ENCODE peak calls at places on chromosomes 1 and 21, in four cellular contexts. One of them, this sample, is unnamed. For H3K4me1, the result is how much of the 10 kb centered on the place peaks cover.

GRCh38 chr1:36322786-36323635 is 434 bp downstream of the EVA1B start:
- DNase-seq in neural progenitor cell: peak
- DNase-seq in CD4-positive, CD25-positive, alpha-beta regulatory T cell: peak
- DNase-seq in aorta: peak
- DNase-seq in this sample: peak

GRCh38 chr1:1315435-1315901 is 7.1 kb downstream of the PUSL1 start:
- DNase-seq in aorta: no peak
- DNase-seq in CD4-positive, CD25-positive, alpha-beta regulatory T cell: no peak
- DNase-seq in neural progenitor cell: peak
- DNase-seq in this sample: no peak

GRCh38 chr21:25561668-25562641 is 45.3 kb downstream of the MRPL39 start:
- DNase-seq in CD4-positive, CD25-positive, alpha-beta regulatory T cell: peak
- DNase-seq in neural progenitor cell: peak
- DNase-seq in aorta: peak
- DNase-seq in this sample: peak

GRCh38 chr1:238951809-238952208 is 434.6 kb upstream of the CHRM3 start:
- DNase-seq in aorta: no peak
- DNase-seq in neural progenitor cell: peak
- DNase-seq in CD4-positive, CD25-positive, alpha-beta regulatory T cell: no peak
- DNase-seq in this sample: no peak

GRCh38 chr21:37207441-37208009 is 59.6 kb downstream of the VPS26C start:
- DNase-seq in CD4-positive, CD25-positive, alpha-beta regulatory T cell: no peak
- DNase-seq in aorta: peak
- DNase-seq in neural progenitor cell: no peak
- DNase-seq in this sample: no peak

GRCh38 chr1:238895911-238896310 is 490.5 kb upstream of the CHRM3 start:
- DNase-seq in CD4-positive, CD25-positive, alpha-beta regulatory T cell: no peak
- DNase-seq in aorta: no peak
- DNase-seq in neural progenitor cell: no peak
- DNase-seq in this sample: no peak

GRCh38 chr1:236140705-236141446 is 1.5 kb upstream of the GPR137B start:
- DNase-seq in CD4-positive, CD25-positive, alpha-beta regulatory T cell: no peak
- DNase-seq in neural progenitor cell: no peak
- DNase-seq in aorta: no peak
- DNase-seq in this sample: no peak

GRCh38 chr21:42629856-42630410 is 23.5 kb upstream of the PDE9A start:
- DNase-seq in CD4-positive, CD25-positive, alpha-beta regulatory T cell: no peak
- DNase-seq in aorta: peak
- DNase-seq in neural progenitor cell: no peak
- DNase-seq in this sample: no peak

GRCh38 chr1:209549384-209550001 is 34.0 kb upstream of the CAMK1G start:
- DNase-seq in CD4-positive, CD25-positive, alpha-beta regulatory T cell: no peak
- DNase-seq in aorta: no peak
- DNase-seq in neural progenitor cell: peak
- DNase-seq in this sample: no peak

GRCh38 chr1:206572835-206573771 is 39.2 kb downstream of the EIF2D start:
- DNase-seq in aorta: no peak
- DNase-seq in CD4-positive, CD25-positive, alpha-beta regulatory T cell: no peak
- DNase-seq in neural progenitor cell: no peak
- DNase-seq in this sample: no peak

GRCh38 chr1:209095627-209096595 is 487.6 kb upstream of the CAMK1G start:
- DNase-seq in aorta: no peak
- DNase-seq in CD4-positive, CD25-positive, alpha-beta regulatory T cell: no peak
- DNase-seq in neural progenitor cell: no peak
- DNase-seq in this sample: no peak

GRCh38 chr21:46178961-46179360 is 5.3 kb downstream of the SPATC1L start:
- DNase-seq in aorta: no peak
- DNase-seq in CD4-positive, CD25-positive, alpha-beta regulatory T cell: no peak
- DNase-seq in neural progenitor cell: no peak
- DNase-seq in this sample: no peak

GRCh38 chr1:30324251-30325084 is 398.9 kb downstream of the MATN1 start:
- DNase-seq in aorta: peak
- DNase-seq in neural progenitor cell: no peak
- DNase-seq in CD4-positive, CD25-positive, alpha-beta regulatory T cell: no peak
- DNase-seq in this sample: no peak

GRCh38 chr21:16514316-16514715 is 784.5 kb downstream of the USP25 start:
- DNase-seq in neural progenitor cell: no peak
- DNase-seq in CD4-positive, CD25-positive, alpha-beta regulatory T cell: no peak
- DNase-seq in aorta: no peak
- DNase-seq in this sample: no peak

GRCh38 chr1:225509376-225509707 is 81.5 kb upstream of the LBR start:
- DNase-seq in CD4-positive, CD25-positive, alpha-beta regulatory T cell: no peak
- DNase-seq in aorta: no peak
- DNase-seq in neural progenitor cell: peak
- DNase-seq in this sample: no peak

GRCh38 chr1:156486421-156487344 is 13.9 kb downstream of the MEF2D start:
- DNase-seq in neural progenitor cell: peak
- DNase-seq in aorta: no peak
- DNase-seq in CD4-positive, CD25-positive, alpha-beta regulatory T cell: no peak
- DNase-seq in this sample: peak

GRCh38 chr1:164723296-164723731 is 164.3 kb downstream of the PBX1 start:
- DNase-seq in CD4-positive, CD25-positive, alpha-beta regulatory T cell: no peak
- DNase-seq in aorta: no peak
- DNase-seq in neural progenitor cell: no peak
- DNase-seq in this sample: peak

GRCh38 chr1:164718821-164719220 is 159.8 kb downstream of the PBX1 start:
- DNase-seq in aorta: no peak
- DNase-seq in neural progenitor cell: no peak
- DNase-seq in CD4-positive, CD25-positive, alpha-beta regulatory T cell: no peak
- DNase-seq in this sample: no peak

GRCh38 chr1:164721037-164721496 is 162.1 kb downstream of the PBX1 start:
- DNase-seq in CD4-positive, CD25-positive, alpha-beta regulatory T cell: no peak
- DNase-seq in aorta: no peak
- DNase-seq in neural progenitor cell: no peak
- DNase-seq in this sample: no peak

GRCh38 chr1:164719676-164720075 is 160.7 kb downstream of the PBX1 start:
- DNase-seq in aorta: no peak
- DNase-seq in neural progenitor cell: no peak
- DNase-seq in CD4-positive, CD25-positive, alpha-beta regulatory T cell: no peak
- DNase-seq in this sample: no peak

DNA sequence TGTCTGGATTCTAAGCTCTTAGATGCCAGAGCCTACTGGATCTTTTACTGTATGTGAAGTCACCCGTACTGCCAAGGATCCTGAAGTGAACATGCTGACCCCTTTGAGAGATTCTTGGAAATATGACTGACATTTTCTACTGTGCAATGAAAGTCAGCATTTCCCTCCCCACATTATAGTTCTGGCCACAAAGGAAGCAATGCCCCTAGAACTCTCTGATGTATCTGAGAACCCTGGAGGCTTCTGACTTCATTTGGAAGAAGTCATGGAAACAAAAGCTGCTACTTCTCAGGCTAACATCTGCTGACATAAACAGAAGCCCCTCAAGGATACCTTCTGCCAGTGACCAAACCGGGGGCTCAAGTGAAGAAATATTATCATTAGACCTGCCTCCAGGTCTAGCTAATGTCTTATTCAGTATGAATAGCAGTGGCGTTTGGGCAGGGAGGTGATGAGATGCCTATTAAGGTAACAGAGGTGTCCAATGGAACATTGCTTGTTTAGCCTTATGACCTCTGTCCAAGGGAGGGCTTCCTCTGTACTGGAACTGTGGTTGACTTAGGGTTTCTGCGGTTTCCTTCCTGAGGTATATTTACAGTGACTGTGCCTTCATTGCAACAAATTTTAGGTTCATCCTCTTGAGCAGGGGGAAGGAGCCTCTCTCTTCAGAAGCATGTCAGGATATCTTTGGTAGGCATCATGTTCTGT is 161.5 kb downstream of the PBX1 start:
- DNase-seq in CD4-positive, CD25-positive, alpha-beta regulatory T cell: no peak
- DNase-seq in aorta: no peak
- DNase-seq in neural progenitor cell: no peak
- DNase-seq in this sample: no peak
- H3K4me1 ChIP-seq in CD4-positive, CD25-positive, alpha-beta regulatory T cell: under half
- H3K4me1 ChIP-seq in aorta: under half
- H3K4me1 ChIP-seq in neural progenitor cell: under half
- H3K4me1 ChIP-seq in this sample: under half

DNA sequence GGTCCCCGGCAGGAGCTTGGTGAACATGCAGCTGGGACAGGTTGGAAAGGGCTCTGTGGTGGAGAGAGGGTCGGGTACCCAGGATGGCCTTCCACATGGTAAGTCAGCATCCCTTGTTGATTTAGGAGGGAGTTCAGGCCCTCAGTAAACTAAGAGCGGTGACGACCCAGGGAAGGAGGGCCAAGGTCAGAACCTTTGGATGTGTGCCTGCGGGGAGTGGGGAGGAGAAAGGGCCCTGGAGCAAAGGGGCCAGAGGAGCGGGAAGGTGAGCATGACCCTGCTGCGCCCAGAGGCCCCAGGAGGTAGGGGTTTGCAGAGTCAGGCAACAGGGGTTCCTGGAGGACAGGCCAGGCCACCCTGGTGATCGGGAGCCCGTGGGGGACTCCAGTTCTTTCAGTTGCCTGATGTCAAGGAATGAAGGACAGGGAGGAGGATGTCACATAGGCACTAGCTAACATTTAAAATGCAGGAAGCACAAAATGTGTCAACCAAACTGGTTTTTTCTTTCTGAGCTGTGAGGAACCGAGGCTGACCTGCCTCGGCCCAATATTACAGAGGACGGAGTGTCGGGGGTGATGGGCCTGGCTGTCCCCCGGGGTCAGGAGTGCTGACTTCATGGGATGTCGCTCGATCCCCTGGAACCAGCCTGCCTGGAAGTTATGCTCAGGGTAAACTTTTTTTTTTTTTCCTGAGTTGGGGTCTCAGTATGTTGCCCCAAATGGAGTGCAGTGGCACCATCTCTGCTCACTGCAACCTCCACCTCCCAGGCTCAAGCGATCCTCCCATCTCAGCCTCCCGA is 117.4 kb upstream of the SLC45A1 start:
- DNase-seq in neural progenitor cell: no peak
- DNase-seq in aorta: peak
- DNase-seq in CD4-positive, CD25-positive, alpha-beta regulatory T cell: no peak
- DNase-seq in this sample: no peak
- H3K4me1 ChIP-seq in neural progenitor cell: under half
- H3K4me1 ChIP-seq in aorta: under half
- H3K4me1 ChIP-seq in CD4-positive, CD25-positive, alpha-beta regulatory T cell: under half
- H3K4me1 ChIP-seq in this sample: under half

GRCh38 chr1:26284597-26285351 is 4.9 kb downstream of the SH3BGRL3 start:
- DNase-seq in aorta: peak
- DNase-seq in CD4-positive, CD25-positive, alpha-beta regulatory T cell: peak
- DNase-seq in neural progenitor cell: peak
- DNase-seq in this sample: peak

GRCh38 chr1:26285366-26286063 is 5.6 kb downstream of the SH3BGRL3 start:
- DNase-seq in aorta: no peak
- DNase-seq in neural progenitor cell: peak
- DNase-seq in CD4-positive, CD25-positive, alpha-beta regulatory T cell: peak
- DNase-seq in this sample: peak

GRCh38 chr1:26287033-26287711 is 7.3 kb downstream of the SH3BGRL3 start:
- DNase-seq in CD4-positive, CD25-positive, alpha-beta regulatory T cell: peak
- DNase-seq in aorta: no peak
- DNase-seq in neural progenitor cell: no peak
- DNase-seq in this sample: peak

GRCh38 chr1:26283871-26284596 is 4.1 kb downstream of the SH3BGRL3 start:
- DNase-seq in neural progenitor cell: no peak
- DNase-seq in aorta: no peak
- DNase-seq in CD4-positive, CD25-positive, alpha-beta regulatory T cell: no peak
- DNase-seq in this sample: peak

DNA sequence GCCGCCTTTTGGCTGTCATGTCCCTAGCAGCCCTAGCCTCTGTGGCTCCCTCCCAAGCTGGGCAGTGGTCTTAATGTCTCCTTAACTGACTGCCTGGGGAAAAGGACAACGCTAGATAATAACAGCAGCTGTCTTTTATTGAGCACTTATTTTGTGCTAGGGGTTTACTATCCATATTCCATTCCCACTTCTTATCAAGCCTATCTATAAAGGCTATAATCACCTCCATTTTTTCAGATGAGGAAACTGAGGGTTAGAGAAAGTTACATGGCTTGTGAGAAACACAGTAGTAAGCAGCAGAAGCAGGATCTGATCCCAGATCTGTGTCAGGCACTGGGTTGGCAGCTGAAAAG is 6.2 kb downstream of the SH3BGRL3 start:
- DNase-seq in CD4-positive, CD25-positive, alpha-beta regulatory T cell: no peak
- DNase-seq in aorta: no peak
- DNase-seq in neural progenitor cell: no peak
- DNase-seq in this sample: no peak
- H3K4me1 ChIP-seq in CD4-positive, CD25-positive, alpha-beta regulatory T cell: half or more
- H3K4me1 ChIP-seq in aorta: under half
- H3K4me1 ChIP-seq in neural progenitor cell: under half
- H3K4me1 ChIP-seq in this sample: under half

GRCh38 chr1:234620786-234621468 is 10.9 kb upstream of the IRF2BP2 start:
- DNase-seq in aorta: no peak
- DNase-seq in CD4-positive, CD25-positive, alpha-beta regulatory T cell: no peak
- DNase-seq in neural progenitor cell: no peak
- DNase-seq in this sample: no peak

GRCh38 chr1:234619071-234619480 is 9.1 kb upstream of the IRF2BP2 start:
- DNase-seq in aorta: no peak
- DNase-seq in neural progenitor cell: no peak
- DNase-seq in CD4-positive, CD25-positive, alpha-beta regulatory T cell: no peak
- DNase-seq in this sample: no peak

GRCh38 chr1:234618726-234619049 is 8.7 kb upstream of the IRF2BP2 start:
- DNase-seq in neural progenitor cell: no peak
- DNase-seq in aorta: no peak
- DNase-seq in CD4-positive, CD25-positive, alpha-beta regulatory T cell: no peak
- DNase-seq in this sample: no peak

GRCh38 chr1:234620272-234620711 is 10.3 kb upstream of the IRF2BP2 start:
- DNase-seq in aorta: no peak
- DNase-seq in neural progenitor cell: no peak
- DNase-seq in CD4-positive, CD25-positive, alpha-beta regulatory T cell: no peak
- DNase-seq in this sample: no peak

DNA sequence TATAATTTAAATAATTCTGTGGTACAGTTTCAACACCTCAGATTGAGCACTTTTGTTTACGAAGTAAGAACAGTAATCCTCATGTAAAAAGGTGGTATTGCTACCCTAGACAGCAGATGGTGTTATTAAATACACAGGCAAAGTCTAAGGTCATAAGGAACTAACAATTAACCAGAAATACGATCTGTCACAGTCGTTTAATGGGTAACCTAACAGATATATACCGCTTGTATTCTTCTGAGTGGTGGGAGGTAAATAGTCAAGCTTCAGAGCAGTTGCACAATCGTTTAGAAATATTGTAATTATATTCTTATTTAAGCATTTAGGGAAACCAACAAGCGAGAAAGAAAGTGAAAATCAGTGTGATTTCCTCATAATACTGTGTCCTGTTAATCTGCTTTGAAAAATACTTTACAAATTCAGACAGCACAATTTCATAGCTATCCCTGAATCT is 9.8 kb upstream of the IRF2BP2 start:
- DNase-seq in neural progenitor cell: no peak
- DNase-seq in aorta: no peak
- DNase-seq in CD4-positive, CD25-positive, alpha-beta regulatory T cell: no peak
- DNase-seq in this sample: no peak
- H3K4me1 ChIP-seq in neural progenitor cell: under half
- H3K4me1 ChIP-seq in aorta: under half
- H3K4me1 ChIP-seq in CD4-positive, CD25-positive, alpha-beta regulatory T cell: under half
- H3K4me1 ChIP-seq in this sample: under half

This sample was measured in right cardiac atrium.